ENCODE peak calls at places on chromosome 1, in ten cellular contexts. Y is activated CD4-positive, alpha-beta T cell treated with anti-CD3 and anti-CD28 coated beads, Interleukin-2, amount 10 ng/mL, durations not matched to agents 7 days and 5 days; Z is activated CD8-positive, alpha-beta memory T cell treated with anti-CD3 and anti-CD28 coated beads for 4 hours; E is AG10803; P is H4; G is stimulated activated CD4-positive, alpha-beta T cell treated with anti-CD3 and anti-CD28 coated beads, Interleukin-1b, Interleukin-23, amount 100 ng/mL, for 48 hours; D is left kidney; U is iPS DF 19.7; L is ACHN; B is RPMI8226. V is an unnamed sample.

GRCh38 chr1:168234846-168235547 is 9.2 kb downstream of the SFT2D2 start:
- DNase-seq in P (peak; percentile 56), U (peak; percentile 28), D (peak; percentile 64), E (no peak), Z (no peak), Y (peak; percentile 60), L (peak; percentile 72), G (peak; percentile 59), B (peak; percentile 67), V (peak; percentile 57)

GRCh38 chr1:59453297-59453970 is 156.5 kb downstream of the FGGY start:
- DNase-seq in E (no peak), L (no peak), P (no peak), B (no peak), D (no peak), U (no peak), Y (no peak), Z (no peak), G (no peak), V (no peak)

GRCh38 chr1:87194271-87194774 is 134.4 kb upstream of the LMO4 start:
- DNase-seq in L (no peak), Y (no peak), Z (no peak), B (no peak), P (no peak), D (no peak), G (no peak), U (no peak), E (no peak), V (no peak)

GRCh38 chr1:207750901-207751300 is 953 bp upstream of the CD46 start:
- DNase-seq in G (no peak), E (no peak), U (no peak), P (no peak), Y (no peak), B (no peak), L (peak; percentile 10), D (peak; percentile 27), Z (no peak), V (no peak)

GRCh38 chr1:1212780-1213152 is 1.2 kb downstream of the TNFRSF4 start:
- DNase-seq in D (peak; percentile 61), Y (peak; percentile 45), L (no peak), U (no peak), E (no peak), B (no peak), P (no peak), Z (peak; percentile 28), G (peak; percentile 42), V (no peak)

GRCh38 chr1:59238535-59238934 is 58.4 kb upstream of the FGGY start:
- DNase-seq in Y (no peak), P (no peak), D (peak; percentile 18), G (no peak), B (no peak), L (no peak), U (no peak), Z (no peak), E (no peak), V (no peak)

GRCh38 chr1:159959451-159959850 is 5.4 kb upstream of the SLAMF9 start:
- DNase-seq in E (peak; percentile 18), G (no peak), L (no peak), U (no peak), P (peak; percentile 17), Y (no peak), D (peak; percentile 16), Z (no peak), B (no peak), V (no peak)

GRCh38 chr1:67721650-67722291 is 36.8 kb downstream of the GADD45A start:
- DNase-seq in E (no peak), U (no peak), Z (no peak), Y (no peak), B (no peak), L (no peak), P (no peak), D (no peak), G (no peak), V (no peak)

GRCh38 chr1:5286244-5286643 is 631.8 kb downstream of the AJAP1 start:
- DNase-seq in L (no peak), B (peak; percentile 28), D (no peak), Y (peak; percentile 28), Z (peak; percentile 7), E (no peak), P (no peak), U (no peak), G (peak; percentile 14), V (no peak)

GRCh38 chr1:44707959-44708831 is 22.8 kb downstream of the RNU5D-1 start:
- DNase-seq in U (no peak), B (peak; percentile 77), L (peak; percentile 72), D (peak; percentile 53), P (peak; percentile 71), G (no peak), Z (peak; percentile 21), Y (peak; percentile 57), E (peak; percentile 65), V (peak; percentile 44)

GRCh38 chr1:1597275-1597930 is 2.5 kb downstream of the FNDC10 start:
- DNase-seq in Z (no peak), U (no peak), L (peak; percentile 19), D (peak; percentile 77), P (no peak), B (peak; percentile 87), E (no peak), Y (no peak), G (peak; percentile 32), V (no peak)

GRCh38 chr1:213415686-213416380 is 364.8 kb downstream of the RPS6KC1 start:
- DNase-seq in B (no peak), U (no peak), P (no peak), G (no peak), L (peak; percentile 58), Y (no peak), Z (no peak), E (no peak), D (peak; percentile 55), V (no peak)

GRCh38 chr1:1021860-1022259 is 1.9 kb downstream of the AGRN start:
- DNase-seq in P (no peak), U (no peak), D (no peak), G (no peak), Y (no peak), B (no peak), L (peak; percentile 78), Z (no peak), E (no peak), V (no peak)

GRCh38 chr1:18940303-18941020 is 16.0 kb downstream of the IFFO2 start:
- DNase-seq in E (peak; percentile 54), U (no peak), Y (no peak), D (no peak), B (no peak), G (no peak), P (no peak), L (no peak), Z (no peak), V (no peak)

GRCh38 chr1:174110053-174110452 is 49.3 kb upstream of the RABGAP1L start:
- DNase-seq in E (no peak), D (no peak), U (no peak), G (no peak), Y (no peak), L (no peak), B (no peak), P (no peak), Z (no peak), V (no peak)

GRCh38 chr1:93419344-93419743 is 28.6 kb upstream of the FNBP1L start:
- DNase-seq in G (no peak), L (no peak), B (no peak), D (no peak), Y (no peak), E (no peak), Z (no peak), U (no peak), P (no peak), V (no peak)

GRCh38 chr1:91844862-91845528 is 41.0 kb downstream of the TGFBR3 start:
- DNase-seq in G (no peak), B (no peak), Y (no peak), U (no peak), Z (no peak), D (no peak), L (no peak), E (peak; percentile 99), P (peak; percentile 57), V (peak; percentile 34)

GRCh38 chr1:212595229-212595628 is 13.3 kb upstream of the ATF3 start:
- DNase-seq in U (no peak), E (no peak), Z (no peak), L (no peak), D (no peak), P (no peak), G (no peak), B (no peak), Y (no peak), V (no peak)

GRCh38 chr1:206921772-206922265 is at the start of gene FCMR:
- DNase-seq in D (no peak), G (no peak), Y (peak; percentile 73), U (no peak), E (no peak), P (no peak), B (peak; percentile 82), Z (no peak), L (no peak), V (no peak)

GRCh38 chr1:16120940-16121410 is 34.9 kb downstream of the EPHA2 start:
- DNase-seq in U (no peak), Z (no peak), E (no peak), Y (no peak), P (no peak), G (no peak), L (no peak), B (no peak), D (no peak), V (no peak)

V was measured in NCI-H460.